ENCODE peak calls at places on chromosomes 12 and 14, in five cellular contexts. N is T-helper 2 cell; F is T-helper 1 cell; T is stimulated activated CD4-positive, alpha-beta T cell treated with anti-CD3 and anti-CD28 coated beads, TNF-alpha, amount 100 ng/mL, for 1 hour; L is LNCaP clone FGC. I is an unnamed sample.
A peak's percentile ranks its signal among the peaks of the same experiment; 100 is the strongest.

GRCh38 chr12:22657538-22657937 is 32.6 kb downstream of the ETNK1 start:
- DNase-seq in N (no peak), T (no peak), L (no peak), F (no peak), I (no peak)

GRCh38 chr12:46660719-46661118 is 165.1 kb downstream of the SLC38A4 start:
- DNase-seq in F (no peak), T (no peak), L (no peak), N (no peak), I (no peak)

GRCh38 chr14:66910306-66910705 is 278.9 kb upstream of the GARIN2 start:
- DNase-seq in N (no peak), L (no peak), T (no peak), F (no peak), I (no peak)

GRCh38 chr12:113850309-113851056 is 115.6 kb downstream of the RBM19 start:
- DNase-seq in N (no peak), F (no peak), L (no peak), T (no peak), I (no peak)

GRCh38 chr14:53528114-53528513 is 375.0 kb upstream of the DDHD1 start:
- DNase-seq in L (no peak), N (no peak), T (no peak), F (no peak), I (no peak)

GRCh38 chr14:51855234-51855633 is 5.2 kb upstream of the GNG2 start:
- DNase-seq in N (no peak), T (no peak), F (no peak), L (no peak), I (no peak)

GRCh38 chr14:58912799-58913432 is 275.2 kb downstream of the DACT1 start:
- DNase-seq in L (no peak), N (no peak), F (no peak), T (no peak), I (no peak)

GRCh38 chr14:54674342-54674741 is 107.4 kb downstream of the SAMD4A start:
- DNase-seq in N (no peak), L (no peak), F (no peak), T (no peak), I (no peak)

GRCh38 chr12:129138776-129139175 is 285.5 kb downstream of the GLT1D1 start:
- DNase-seq in N (no peak), T (no peak), L (no peak), F (no peak), I (no peak)

GRCh38 chr12:57476162-57476992 is 3.3 kb downstream of the ARHGAP9 start:
- DNase-seq in N (no peak), L (no peak), F (no peak), T (peak; percentile 57), I (no peak)

GRCh38 chr12:122875590-122876220 is 20.2 kb downstream of the VPS37B start:
- DNase-seq in L (no peak), F (no peak), N (no peak), T (no peak), I (no peak)

GRCh38 chr12:100564090-100564489 is 9.4 kb upstream of the GAS2L3 start:
- DNase-seq in F (no peak), L (no peak), T (no peak), N (no peak), I (no peak)

GRCh38 chr14:74545386-74545785 is 51.8 kb downstream of the ISCA2 start:
- DNase-seq in L (no peak), N (no peak), F (no peak), T (no peak), I (no peak)